ENCODE peak calls at places on chromosomes 12 and 14, in six cellular contexts. Q is amniotic stem cell; R is astrocyte of the spinal cord; S is activated CD4-positive, alpha-beta T cell treated with anti-CD3 and anti-CD28 coated beads for 48 hours; W is CD4-positive, alpha-beta T cell; H is activated naive CD4-positive, alpha-beta T cell. X is an unnamed sample.

GRCh38 chr12:111757361-111758119 is 9.2 kb upstream of the ALDH2 start:
- DNase-seq in Q (no peak), R (peak; percentile 69), S (no peak), W (no peak), H (no peak), X (peak; percentile 63)

GRCh38 chr12:10771132-10771733 is 31.2 kb downstream of the TAS2R7 start:
- DNase-seq in Q (no peak), R (peak; percentile 48), S (no peak), W (no peak), H (no peak), X (peak; percentile 60)

GRCh38 chr14:94109915-94110250 is 653 bp upstream of the IFI27 start:
- DNase-seq in Q (no peak), R (no peak), S (no peak), W (no peak), H (no peak), X (no peak)

GRCh38 chr14:91149462-91149861 is 35.6 kb downstream of the DGLUCY start:
- DNase-seq in Q (peak; percentile 96), R (peak; percentile 99), S (no peak), W (no peak), H (no peak), X (peak; percentile 92)

GRCh38 chr14:105944632-105945610 is 418.5 kb downstream of the TMEM121 start:
- DNase-seq in Q (no peak), R (no peak), S (peak; percentile 91), W (peak; percentile 71), H (peak; percentile 61), X (peak; percentile 60)

GRCh38 chr12:127729381-127729780 is 537.6 kb upstream of the TMEM132C start:
- DNase-seq in Q (no peak), R (peak; percentile 56), S (no peak), W (no peak), H (no peak), X (peak; percentile 8)

GRCh38 chr14:61462566-61463195 is 141.3 kb downstream of the PRKCH start:
- DNase-seq in Q (peak; percentile 63), R (peak; percentile 83), S (no peak), W (no peak), H (no peak), X (no peak)

GRCh38 chr12:25058619-25059018 is 109.7 kb upstream of the BCAT1 start:
- DNase-seq in Q (no peak), R (no peak), S (no peak), W (no peak), H (no peak), X (no peak)

GRCh38 chr14:78608998-78609787 is 439.0 kb downstream of the NRXN3 start:
- DNase-seq in Q (no peak), R (no peak), S (no peak), W (no peak), H (no peak), X (no peak)

GRCh38 chr14:59507063-59507751 is 22.9 kb downstream of the JKAMP start:
- DNase-seq in Q (peak; percentile 1), R (peak; percentile 56), S (peak; percentile 71), W (peak; percentile 30), H (peak; percentile 10), X (peak; percentile 60)

GRCh38 chr14:95547626-95548327 is 12.9 kb downstream of the GLRX5 start:
- DNase-seq in Q (no peak), R (peak; percentile 54), S (no peak), W (no peak), H (no peak), X (peak; percentile 70)

GRCh38 chr14:78725086-78725485 is 554.9 kb downstream of the NRXN3 start:
- DNase-seq in Q (no peak), R (no peak), S (no peak), W (no peak), H (no peak), X (no peak)

GRCh38 chr12:107064243-107064642 is 29.1 kb downstream of the CRY1 start:
- DNase-seq in Q (no peak), R (no peak), S (no peak), W (no peak), H (no peak), X (no peak)

GRCh38 chr14:90894241-90894640 is 78.0 kb upstream of the TTC7B start:
- DNase-seq in Q (no peak), R (no peak), S (no peak), W (no peak), H (no peak), X (no peak)

GRCh38 chr12:121376754-121377697 is 22.9 kb upstream of the RNF34 start:
- DNase-seq in Q (no peak), R (no peak), S (no peak), W (no peak), H (no peak), X (peak; percentile 61)

GRCh38 chr12:91922674-91923073 is 223.0 kb downstream of the BTG1 start:
- DNase-seq in Q (no peak), R (no peak), S (no peak), W (no peak), H (no peak), X (no peak)

GRCh38 chr12:107221909-107222308 is 128.6 kb upstream of the CRY1 start:
- DNase-seq in Q (no peak), R (no peak), S (no peak), W (no peak), H (no peak), X (no peak)

GRCh38 chr14:66476964-66477363 is 9.2 kb upstream of the CCDC196 start:
- DNase-seq in Q (peak; percentile 19), R (peak; percentile 19), S (no peak), W (no peak), H (no peak), X (no peak)

GRCh38 chr12:23028158-23028802 is 403.3 kb downstream of the ETNK1 start:
- DNase-seq in Q (no peak), R (no peak), S (no peak), W (no peak), H (no peak), X (no peak)

GRCh38 chr12:128111333-128111732 is 155.6 kb upstream of the TMEM132C start:
- DNase-seq in Q (no peak), R (no peak), S (no peak), W (no peak), H (no peak), X (no peak)

GRCh38 chr14:68794856-68795601 is 2.2 kb upstream of the ZFP36L1 start:
- DNase-seq in Q (peak; percentile 87), R (peak; percentile 93), S (peak; percentile 73), W (no peak), H (peak; percentile 52), X (peak; percentile 71)

GRCh38 chr14:103121846-103122577 is 1.2 kb upstream of the TNFAIP2 start:
- DNase-seq in Q (no peak), R (peak; percentile 54), S (no peak), W (no peak), H (no peak), X (peak; percentile 92)

GRCh38 chr14:95291859-95292542 is 27.7 kb downstream of the CLMN start:
- DNase-seq in Q (no peak), R (peak; percentile 73), S (peak; percentile 44), W (no peak), H (no peak), X (no peak)

GRCh38 chr12:95999484-95999883 is 3.3 kb upstream of the HAL start:
- DNase-seq in Q (no peak), R (no peak), S (no peak), W (no peak), H (no peak), X (no peak)

GRCh38 chr14:102264775-102265174 is 40.2 kb downstream of the MOK start:
- DNase-seq in Q (no peak), R (no peak), S (no peak), W (no peak), H (no peak), X (no peak)

GRCh38 chr14:91614187-91614586 is 104.1 kb upstream of the PPP4R3A start:
- DNase-seq in Q (no peak), R (no peak), S (no peak), W (no peak), H (no peak), X (no peak)

X was measured in ACHN.